ENCODE peak calls at places on chromosomes 3 and 15, in six cellular contexts. R is mucosa of descending colon, Z is AG04450, M is cardiac fibroblast, Y is upper lobe of left lung, Q is PC-9. V is an unnamed sample.

GRCh38 chr3:176491084-176491483 is 706.2 kb downstream of the TBL1XR1 start:
- DNase-seq in Y (no peak), Z (no peak), R (no peak), Q (no peak), M (no peak), V (no peak)

GRCh38 chr3:153734777-153735551 is 386.2 kb upstream of the ARHGEF26 start:
- DNase-seq in R (no peak), Y (no peak), Q (no peak), M (peak), Z (no peak), V (peak)

GRCh38 chr3:38001456-38002081 is 11.0 kb downstream of the VILL start:
- DNase-seq in Z (no peak), M (no peak), R (peak), Y (no peak), Q (peak), V (no peak)

GRCh38 chr15:98658831-98659699 is 10.7 kb downstream of the IGF1R start:
- DNase-seq in Z (no peak), R (no peak), M (peak), Q (peak), Y (peak), V (peak)

GRCh38 chr15:94844188-94844532 is 612.8 kb downstream of the MCTP2 start:
- DNase-seq in R (no peak), M (no peak), Y (no peak), Z (no peak), Q (no peak), V (peak)

GRCh38 chr3:36992806-36993325 is at the start of gene EPM2AIP1:
- DNase-seq in Z (no peak), R (peak), Q (no peak), Y (peak), M (no peak), V (no peak)

GRCh38 chr3:182596673-182597410 is 196.5 kb upstream of the ATP11B start:
- DNase-seq in R (no peak), M (no peak), Y (no peak), Q (no peak), Z (no peak), V (no peak)

GRCh38 chr15:75208501-75209288 is 7.0 kb downstream of the C15orf39 start:
- DNase-seq in Y (no peak), Z (no peak), M (no peak), R (no peak), Q (no peak), V (no peak)

GRCh38 chr15:73433878-73434277 is 9.1 kb upstream of the REC114 start:
- DNase-seq in Q (no peak), Y (no peak), M (no peak), R (no peak), Z (no peak), V (no peak)

GRCh38 chr3:107411779-107412178 is 34.5 kb downstream of the CCDC54 start:
- DNase-seq in M (no peak), Z (no peak), Y (no peak), R (no peak), Q (no peak), V (no peak)

GRCh38 chr3:14583543-14584091 is 43.5 kb upstream of the GRIP2 start:
- DNase-seq in M (no peak), Y (no peak), Z (no peak), Q (no peak), R (no peak), V (peak)

GRCh38 chr3:101128786-101129185 is 135.6 kb upstream of the ABI3BP start:
- DNase-seq in M (no peak), R (no peak), Y (no peak), Z (no peak), Q (peak), V (no peak)

GRCh38 chr3:123627673-123628670 is 43.1 kb upstream of the HACD2 start:
- DNase-seq in R (no peak), M (no peak), Q (no peak), Z (no peak), Y (peak), V (no peak)

GRCh38 chr3:192445768-192446644 is 281.3 kb downstream of the FGF12 start:
- DNase-seq in Y (no peak), Q (no peak), R (no peak), M (peak), Z (no peak), V (peak)

GRCh38 chr15:26891448-26891881 is 24.6 kb downstream of the GABRA5 start:
- DNase-seq in M (peak), Z (no peak), Y (peak), Q (peak), R (peak), V (peak)

GRCh38 chr3:71511037-71511436 is 72.5 kb downstream of the FOXP1 start:
- DNase-seq in Q (no peak), Z (no peak), Y (no peak), R (no peak), M (peak), V (peak)

GRCh38 chr3:193905993-193906396 is 230.0 kb upstream of the HES1 start:
- DNase-seq in Q (no peak), R (peak), M (no peak), Z (no peak), Y (peak), V (peak)

GRCh38 chr3:177102526-177102925 is 94.8 kb downstream of the TBL1XR1 start:
- DNase-seq in Y (no peak), M (peak), Z (no peak), R (no peak), Q (no peak), V (peak)

GRCh38 chr15:64982472-64982871 is 7.2 kb downstream of the SPG21 start:
- DNase-seq in Y (no peak), M (no peak), Q (no peak), Z (no peak), R (no peak), V (peak)

GRCh38 chr3:67459796-67460195 is 194.6 kb downstream of the SUCLG2 start:
- DNase-seq in Z (peak), Y (no peak), M (no peak), Q (no peak), R (no peak), V (no peak)

GRCh38 chr3:24225027-24225743 is 269.5 kb downstream of the THRB start:
- DNase-seq in Y (no peak), R (no peak), Q (no peak), M (no peak), Z (no peak), V (no peak)

GRCh38 chr3:59210260-59210659 is 160.4 kb upstream of the CFAP20DC start:
- DNase-seq in Z (no peak), Q (no peak), R (no peak), Y (no peak), M (no peak), V (no peak)

DNA sequence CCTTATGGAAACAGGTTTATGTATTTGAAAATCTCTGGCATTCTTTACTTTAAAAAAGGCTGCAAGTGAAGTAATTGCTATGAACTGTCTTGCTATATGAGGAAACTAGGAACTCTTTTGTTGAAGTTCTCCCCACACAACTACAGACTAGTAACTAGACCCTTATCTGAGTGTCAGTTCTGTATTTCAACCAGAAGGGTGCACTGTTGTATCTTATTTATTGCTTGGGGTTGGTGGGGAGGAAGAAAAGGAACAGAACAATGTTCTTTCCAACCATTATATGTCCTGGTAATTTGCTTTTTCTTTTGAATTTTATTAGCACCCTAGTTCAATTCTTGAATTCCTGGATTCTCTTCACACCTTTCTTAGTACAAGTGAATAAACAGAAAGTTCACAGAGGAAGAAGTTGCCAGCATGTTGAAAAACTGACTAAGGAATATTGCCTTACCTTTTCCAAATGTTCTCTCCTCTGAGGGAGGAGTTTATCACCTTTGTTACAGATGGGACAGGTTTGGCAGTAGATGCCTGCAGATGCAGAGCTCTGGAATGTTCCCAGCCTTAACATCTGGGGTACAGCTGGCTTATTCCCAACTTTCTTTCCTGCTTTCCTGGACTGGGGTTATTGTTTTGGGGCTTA is 162.4 kb upstream of the CFAP20DC start:
- DNase-seq in Y (no peak), Q (no peak), M (peak), R (no peak), Z (peak), V (peak)
- TF ChIP-seq CTCF in Y (peak), Q (peak), M (peak), R (peak), Z (peak), V (peak)

DNA sequence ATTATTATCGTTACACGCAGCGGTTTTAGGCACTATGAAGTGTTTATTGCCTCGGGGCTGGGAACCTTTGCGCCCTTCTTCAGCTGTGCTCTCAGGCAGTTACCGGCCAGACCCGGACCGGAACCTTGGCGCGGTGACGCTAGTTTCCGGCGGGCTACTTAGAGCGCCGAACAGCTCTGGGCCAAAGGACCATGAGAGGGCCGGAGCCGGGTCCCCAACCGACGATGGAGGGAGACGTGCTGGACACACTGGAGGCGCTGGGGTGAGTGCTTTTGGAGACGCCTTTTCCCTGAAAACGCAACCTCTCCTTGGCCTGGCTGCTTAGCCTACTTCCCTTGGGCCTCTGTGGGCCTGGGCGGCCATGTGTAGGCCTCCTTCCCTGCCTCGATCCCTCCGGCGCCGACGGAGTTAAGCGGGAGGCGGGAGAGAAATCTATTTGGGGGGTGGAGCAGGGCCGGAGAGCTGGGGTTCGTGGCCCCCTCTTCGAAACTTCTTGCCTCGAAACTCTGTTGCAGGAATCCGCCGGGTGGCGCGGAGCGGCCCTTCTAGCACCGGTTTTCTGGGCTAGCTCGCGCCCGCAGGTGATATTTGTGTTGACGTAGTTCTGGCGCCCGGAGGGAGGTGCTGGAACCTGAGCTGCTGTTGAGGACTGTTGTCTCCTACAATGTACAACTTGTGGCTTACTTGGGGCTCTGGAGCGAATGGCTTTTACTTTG is at the start of gene FAM98B:
- DNase-seq in Q (peak), Z (peak), M (peak), Y (peak), R (peak), V (peak)
- TF ChIP-seq CTCF in Q (no peak), Z (no peak), M (no peak), Y (peak), R (no peak), V (peak)

GRCh38 chr3:12822725-12823373 is 18.5 kb downstream of the RPL32 start:
- DNase-seq in R (no peak), M (peak), Z (no peak), Q (no peak), Y (no peak), V (peak)
- TF ChIP-seq CTCF in R (no peak), M (peak), Z (peak), Q (peak), Y (no peak), V (peak)

DNA sequence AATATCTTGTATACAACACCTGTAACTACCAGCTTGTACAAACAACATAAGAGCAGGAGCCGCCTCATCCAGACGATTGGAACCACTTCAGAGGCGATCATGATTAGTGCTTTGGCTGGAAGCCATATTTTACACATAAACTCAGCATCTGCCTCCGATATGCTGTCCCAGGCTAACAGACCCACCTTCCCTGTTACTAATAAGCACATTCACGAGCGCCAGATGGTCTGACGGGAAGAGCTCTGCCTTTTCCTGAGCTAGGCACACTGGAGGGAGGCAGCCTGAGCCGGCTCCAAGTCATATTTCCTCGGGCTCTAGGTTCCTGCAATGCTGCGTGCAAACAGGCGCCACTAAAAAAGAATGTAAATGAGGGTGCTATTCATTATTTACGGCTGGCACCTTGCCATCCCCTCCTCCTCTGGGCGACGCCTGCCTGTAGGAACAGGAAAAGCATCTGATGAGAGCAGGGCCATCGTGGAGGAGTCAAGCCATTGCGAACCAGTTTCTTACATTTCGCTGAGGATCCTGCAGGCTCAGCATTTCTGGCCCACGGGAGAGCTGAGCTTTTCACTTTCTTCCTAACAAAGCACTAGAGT is 98.2 kb downstream of the ANXA2 start:
- DNase-seq in M (peak), Q (no peak), Y (peak), R (peak), Z (no peak), V (peak)
- TF ChIP-seq CTCF in M (peak), Q (no peak), Y (no peak), R (peak), Z (peak), V (peak)

GRCh38 chr3:129120254-129121004 is 1.2 kb downstream of the RAB43 start:
- DNase-seq in Q (peak), R (peak), Y (peak), Z (peak), M (peak), V (peak)
- TF ChIP-seq CTCF in Q (no peak), R (peak), Y (peak), Z (peak), M (peak), V (peak)

V was measured in AG10803.